ENCODE peak calls at places on chromosome 1, in four cellular contexts. P, Y, V and Q are unnamed samples.

GRCh38 chr1:180243517-180244221 is 13.6 kb downstream of the LHX4 start:
- DNase-seq in P (no peak), V (no peak), Y (no peak), Q (no peak)

GRCh38 chr1:209926045-209926444 is 12.0 kb upstream of the SYT14 start:
- DNase-seq in Y (no peak), P (no peak), V (no peak), Q (no peak)

GRCh38 chr1:204791453-204792366 is 79.0 kb upstream of the NFASC start:
- DNase-seq in Y (peak; percentile 88), V (peak; percentile 65), P (peak; percentile 85), Q (peak; percentile 81)

GRCh38 chr1:21665711-21666571 is 3.2 kb downstream of the RAP1GAP start:
- DNase-seq in P (no peak), V (no peak), Y (peak; percentile 82), Q (no peak)

GRCh38 chr1:40003156-40004093 is 37.1 kb upstream of the CAP1 start:
- DNase-seq in P (no peak), Y (no peak), V (no peak), Q (no peak)

GRCh38 chr1:246142320-246142893 is 364.7 kb downstream of the SMYD3 start:
- DNase-seq in P (peak; percentile 13), Y (no peak), V (no peak), Q (no peak)

GRCh38 chr1:241228339-241228738 is 128.7 kb downstream of the RGS7 start:
- DNase-seq in P (no peak), V (no peak), Y (no peak), Q (no peak)

GRCh38 chr1:68384321-68384813 is 65.4 kb downstream of the RPE65 start:
- DNase-seq in V (no peak), P (peak; percentile 80), Y (no peak), Q (no peak)

GRCh38 chr1:186374313-186375151 is 521 bp downstream of the TPR start:
- DNase-seq in V (peak; percentile 30), Y (no peak), P (peak; percentile 52), Q (peak; percentile 34)

GRCh38 chr1:247070645-247071044 is 8.0 kb downstream of the ZNF670 start:
- DNase-seq in P (no peak), V (no peak), Y (no peak), Q (no peak)

GRCh38 chr1:162168935-162169545 is 99.5 kb downstream of the NOS1AP start:
- DNase-seq in V (no peak), Y (no peak), P (no peak), Q (no peak)

GRCh38 chr1:11158720-11159321 is 30.3 kb upstream of the ANGPTL7 start:
- DNase-seq in Y (no peak), V (no peak), P (peak; percentile 44), Q (no peak)

GRCh38 chr1:205774277-205775014 is 836 bp downstream of the RAB29 start:
- DNase-seq in Y (no peak), V (no peak), P (peak; percentile 63), Q (peak; percentile 40)

GRCh38 chr1:223203011-223203410 is 60.0 kb upstream of the TLR5 start:
- DNase-seq in V (no peak), P (no peak), Y (no peak), Q (no peak)

GRCh38 chr1:32900956-32901822 is at the start of gene TMEM54:
- DNase-seq in Y (peak; percentile 81), V (no peak), P (peak; percentile 86), Q (peak; percentile 86)

GRCh38 chr1:37868466-37868865 is 9.1 kb upstream of the MTF1 start:
- DNase-seq in P (no peak), V (no peak), Y (no peak), Q (no peak)

GRCh38 chr1:53110370-53111072 is 31.9 kb downstream of the SLC1A7 start:
- DNase-seq in V (peak; percentile 39), P (peak; percentile 45), Y (no peak), Q (no peak)

GRCh38 chr1:91876040-91876470 is 9.9 kb downstream of the TGFBR3 start:
- DNase-seq in V (no peak), Y (no peak), P (no peak), Q (no peak)

GRCh38 chr1:37085393-37085792 is 51.1 kb upstream of the GRIK3 start:
- DNase-seq in V (no peak), P (no peak), Y (no peak), Q (no peak)

GRCh38 chr1:85888961-85889360 is 180.7 kb upstream of the ZNHIT6 start:
- DNase-seq in V (no peak), Y (no peak), P (no peak), Q (no peak)

GRCh38 chr1:184686540-184686939 is 68.1 kb downstream of the EDEM3 start:
- DNase-seq in V (peak; percentile 45), Y (peak; percentile 58), P (no peak), Q (no peak)

GRCh38 chr1:150156868-150157603 is 7.3 kb downstream of the PLEKHO1 start:
- DNase-seq in V (no peak), Y (no peak), P (no peak), Q (no peak)

GRCh38 chr1:170367615-170368014 is 164.4 kb upstream of the GORAB start:
- DNase-seq in P (no peak), V (no peak), Y (no peak), Q (no peak)

GRCh38 chr1:212950243-212951057 is at the start of gene VASH2:
- DNase-seq in V (peak; percentile 75), P (peak; percentile 89), Y (peak; percentile 96), Q (peak; percentile 75)

GRCh38 chr1:168335500-168335899 is 54.8 kb downstream of the TBX19 start:
- DNase-seq in P (no peak), V (no peak), Y (no peak), Q (no peak)

GRCh38 chr1:47023268-47024137 is at the start of gene CYP4X1:
- DNase-seq in V (peak; percentile 18), P (peak; percentile 23), Y (peak; percentile 79), Q (peak; percentile 14)

GRCh38 chr1:17233675-17234074 is 15.2 kb upstream of the PADI3 start:
- DNase-seq in V (peak; percentile 7), Y (peak; percentile 55), P (peak; percentile 45), Q (peak; percentile 88)

GRCh38 chr1:101996830-101997485 is at the start of gene OLFM3:
- DNase-seq in Y (peak; percentile 47), V (no peak), P (peak; percentile 82), Q (no peak)

GRCh38 chr1:71526824-71527223 is 446.0 kb upstream of the ZRANB2 start:
- DNase-seq in Y (no peak), V (no peak), P (no peak), Q (no peak)

GRCh38 chr1:116880952-116881351 is 28.8 kb upstream of the PTGFRN start:
- DNase-seq in Y (peak; percentile 83), V (no peak), P (no peak), Q (no peak)

GRCh38 chr1:116877369-116877768 is 32.3 kb upstream of the PTGFRN start:
- DNase-seq in Y (no peak), V (no peak), P (no peak), Q (no peak)

GRCh38 chr1:116879478-116880133 is 30.1 kb upstream of the PTGFRN start:
- DNase-seq in Y (peak; percentile 45), P (no peak), V (no peak), Q (no peak)

GRCh38 chr1:116881879-116882520 is 27.7 kb upstream of the PTGFRN start:
- DNase-seq in P (peak; percentile 61), Y (peak; percentile 68), V (peak; percentile 40), Q (peak; percentile 30)

GRCh38 chr1:116878804-116879477 is 30.8 kb upstream of the PTGFRN start:
- DNase-seq in P (peak; percentile 42), Y (peak; percentile 67), V (no peak), Q (no peak)
- H3K4me3 ChIP-seq in P (no peak overlapping the region), Y (no peak overlapping the region), V (peak overlapping the region; percentile 13), Q (peak overlapping the region; percentile 30)

GRCh38 chr1:43405219-43405875 is 15.6 kb downstream of the SZT2 start:
- DNase-seq in V (no peak), Y (no peak), P (peak; percentile 72), Q (no peak)

GRCh38 chr1:43404353-43404752 is 14.7 kb downstream of the SZT2 start:
- DNase-seq in Y (no peak), V (no peak), P (no peak), Q (no peak)

GRCh38 chr1:43410571-43410970 is 20.9 kb downstream of the SZT2 start:
- DNase-seq in V (no peak), Y (no peak), P (no peak), Q (no peak)

GRCh38 chr1:43402055-43402865 is 12.6 kb downstream of the SZT2 start:
- DNase-seq in V (no peak), P (no peak), Y (no peak), Q (no peak)

DNA sequence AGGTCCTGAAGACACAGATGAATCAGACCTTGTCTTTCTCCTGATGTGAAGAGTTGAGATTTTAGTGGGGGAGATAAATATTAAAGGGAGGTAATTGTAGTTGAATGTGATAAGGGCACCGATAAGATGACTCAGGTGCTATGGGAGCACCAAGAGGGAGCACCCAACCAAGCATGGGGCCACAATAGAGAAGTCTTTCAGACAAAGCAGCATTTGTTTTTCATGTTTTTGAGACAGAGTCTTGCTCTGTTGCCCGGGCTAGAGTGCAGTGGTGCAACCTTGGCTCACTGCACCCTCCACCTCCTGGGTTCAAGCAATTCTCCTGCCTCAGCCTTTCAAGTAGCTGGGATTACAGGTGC is 16.2 kb downstream of the SZT2 start:
- DNase-seq in Y (no peak), V (no peak), P (no peak), Q (no peak)
- H3K4me3 ChIP-seq in Y (no peak overlapping the region), V (no peak overlapping the region), P (no peak overlapping the region), Q (no peak overlapping the region)

DNA sequence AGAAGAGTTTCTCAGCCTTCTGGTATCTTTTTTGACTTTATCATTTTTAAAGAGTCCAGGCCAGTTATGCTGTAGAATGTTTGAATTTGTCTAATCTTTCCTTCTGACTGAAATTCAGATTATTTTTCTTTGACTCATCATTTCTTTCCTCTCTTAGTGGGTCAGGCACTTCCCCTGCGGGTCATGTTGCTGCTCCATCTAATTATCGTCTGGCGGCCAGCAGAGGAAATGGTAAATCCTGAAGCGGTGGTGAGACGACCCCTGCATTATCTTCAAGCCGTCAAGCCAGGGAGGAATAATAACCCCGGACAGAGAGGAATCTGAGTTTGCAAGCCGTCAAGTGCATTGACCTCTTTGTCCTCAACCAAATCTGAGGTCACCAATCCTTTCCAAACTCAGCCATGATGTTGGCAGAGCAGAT is 102.1 kb downstream of the ADSS2 start:
- DNase-seq in Y (no peak), V (no peak), P (no peak), Q (no peak)
- H3K4me3 ChIP-seq in Y (no peak overlapping the region), V (no peak overlapping the region), P (no peak overlapping the region), Q (no peak overlapping the region)

GRCh38 chr1:50970927-50971582 is 1.0 kb downstream of the CDKN2C start:
- DNase-seq in P (no peak), Y (no peak), V (no peak), Q (no peak)

GRCh38 chr1:50969611-50970507 is at the start of gene CDKN2C:
- DNase-seq in V (peak; percentile 77), Y (peak; percentile 92), P (peak; percentile 56), Q (peak; percentile 77)

GRCh38 chr1:50968884-50969610 is 998 bp upstream of the CDKN2C start:
- DNase-seq in Y (peak; percentile 80), P (peak; percentile 48), V (peak; percentile 9), Q (peak; percentile 58)

GRCh38 chr1:50971748-50972305 is 1.8 kb downstream of the CDKN2C start:
- DNase-seq in P (no peak), Y (no peak), V (no peak), Q (no peak)

DNA sequence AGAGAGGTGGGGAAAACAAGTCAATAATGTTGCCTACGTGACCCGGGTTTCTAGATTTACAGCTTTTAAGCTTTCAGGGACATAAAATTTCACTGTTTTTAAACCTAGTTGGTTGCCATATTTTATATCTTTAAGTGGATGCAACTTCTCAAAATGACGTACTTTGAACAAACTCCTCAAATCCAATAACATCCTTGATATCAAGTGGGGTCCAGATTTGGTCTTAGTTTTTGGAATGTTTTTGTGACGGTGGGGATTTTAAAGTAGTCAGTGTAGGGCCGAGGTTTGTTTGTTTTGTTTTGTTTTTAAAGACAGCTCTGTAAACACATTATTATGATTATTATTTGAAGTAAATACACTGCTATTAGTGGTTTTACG is 452 bp downstream of the CDKN2C start:
- DNase-seq in Y (no peak), V (no peak), P (no peak), Q (no peak)
- H3K4me3 ChIP-seq in Y (peak overlapping the region; percentile 95), V (peak overlapping the region; percentile 76), P (peak overlapping the region; percentile 71), Q (peak overlapping the region; percentile 91)